ENCODE peak calls at places on chromosomes 5 and 9, in four cellular contexts. E is mucosa of descending colon; M is HCT116; Y is CD8-positive, alpha-beta memory T cell. O is an unnamed sample.

GRCh38 chr5:150579462-150580400 is 60.7 kb upstream of the SYNPO start:
- DNase-seq in E (peak; percentile 42), M (no peak), Y (no peak), O (no peak)

GRCh38 chr9:104009853-104010252 is 84.3 kb upstream of the SMC2 start:
- DNase-seq in E (no peak), M (no peak), Y (no peak), O (no peak)

GRCh38 chr5:38500861-38501260 is 55.6 kb downstream of the LIFR start:
- DNase-seq in E (no peak), M (no peak), Y (no peak), O (no peak)

GRCh38 chr9:124805186-124805585 is 28.3 kb downstream of the OLFML2A start:
- DNase-seq in E (no peak), M (no peak), Y (no peak), O (no peak)

GRCh38 chr9:23552876-23553275 is 273.2 kb downstream of the ELAVL2 start:
- DNase-seq in E (no peak), M (no peak), Y (no peak), O (no peak)

GRCh38 chr5:139817362-139817761 is 21.8 kb downstream of the PSD2 start:
- DNase-seq in E (no peak), M (no peak), Y (no peak), O (no peak)

GRCh38 chr5:61823796-61824195 is 482.2 kb upstream of the KIF2A start:
- DNase-seq in E (no peak), M (no peak), Y (no peak), O (no peak)

GRCh38 chr5:140372971-140373487 is 13.0 kb downstream of the SLC4A9 start:
- DNase-seq in E (peak; percentile 80), M (peak; percentile 71), Y (peak; percentile 13), O (peak; percentile 89)

GRCh38 chr5:5978501-5979361 is 399.6 kb downstream of the MED10 start:
- DNase-seq in E (no peak), M (no peak), Y (no peak), O (no peak)

GRCh38 chr9:105132576-105132975 is 111.9 kb upstream of the SLC44A1 start:
- DNase-seq in E (no peak), M (peak; percentile 33), Y (no peak), O (peak; percentile 84)

GRCh38 chr5:170338272-170338671 is 40.7 kb upstream of the LCP2 start:
- DNase-seq in E (no peak), M (no peak), Y (no peak), O (no peak)

GRCh38 chr5:102971693-102972293 is 148.1 kb downstream of the GIN1 start:
- DNase-seq in E (no peak), M (peak; percentile 26), Y (peak; percentile 7), O (peak; percentile 58)

GRCh38 chr9:26746357-26747072 is 146.1 kb downstream of the CAAP1 start:
- DNase-seq in E (peak; percentile 5), M (peak; percentile 41), Y (no peak), O (no peak)

GRCh38 chr5:106797996-106798395 is 872.7 kb downstream of the EFNA5 start:
- DNase-seq in E (no peak), M (no peak), Y (no peak), O (no peak)

GRCh38 chr9:76709020-76709419 is 55.2 kb upstream of the PCA3 start:
- DNase-seq in E (no peak), M (no peak), Y (no peak), O (no peak)

GRCh38 chr9:124320062-124320973 is 62.6 kb downstream of the NEK6 start:
- DNase-seq in E (peak; percentile 86), M (peak; percentile 28), Y (peak; percentile 19), O (peak; percentile 55)

GRCh38 chr5:67732471-67732870 is 483.1 kb upstream of the PIK3R1 start:
- DNase-seq in E (no peak), M (no peak), Y (no peak), O (no peak)

GRCh38 chr9:105007143-105007542 is 79.2 kb upstream of the ABCA1 start:
- DNase-seq in E (peak; percentile 21), M (no peak), Y (no peak), O (peak; percentile 64)

GRCh38 chr9:98964201-98964600 is 20.5 kb downstream of the COL15A1 start:
- DNase-seq in E (no peak), M (no peak), Y (no peak), O (no peak)

GRCh38 chr9:27425827-27426716 is 98.0 kb upstream of the IFNK start:
- DNase-seq in E (no peak), M (no peak), Y (no peak), O (no peak)

GRCh38 chr5:110900829-110901228 is 162.0 kb downstream of the SLC25A46 start:
- DNase-seq in E (no peak), M (no peak), Y (no peak), O (peak; percentile 76)

GRCh38 chr5:17204133-17204489 is 13.3 kb upstream of the BASP1 start:
- DNase-seq in E (no peak), M (no peak), Y (no peak), O (no peak)

GRCh38 chr9:114388764-114389375 is 1.1 kb upstream of the AKNA start:
- DNase-seq in E (no peak), M (no peak), Y (no peak), O (no peak)

GRCh38 chr5:88190106-88190834 is 78.4 kb downstream of the TMEM161B start:
- DNase-seq in E (no peak), M (no peak), Y (no peak), O (no peak)

GRCh38 chr9:105418588-105419108 is 29.2 kb upstream of the FSD1L start:
- DNase-seq in E (no peak), M (no peak), Y (no peak), O (no peak)

GRCh38 chr9:2157277-2158105 is 142.3 kb downstream of the SMARCA2 start:
- DNase-seq in E (peak; percentile 30), M (no peak), Y (no peak), O (peak; percentile 36)

GRCh38 chr5:3342271-3343100 is 253.1 kb upstream of the IRX1 start:
- DNase-seq in E (no peak), M (no peak), Y (no peak), O (no peak)

GRCh38 chr5:140240987-140241706 is 61.8 kb downstream of the PFDN1 start:
- DNase-seq in E (peak; percentile 91), M (peak; percentile 69), Y (no peak), O (peak; percentile 89)

GRCh38 chr9:3931058-3931457 is 368.8 kb downstream of the GLIS3 start:
- DNase-seq in E (no peak), M (no peak), Y (no peak), O (no peak)

GRCh38 chr5:135533794-135534193 is 2.0 kb downstream of the NEUROG1 start:
- DNase-seq in E (no peak), M (no peak), Y (no peak), O (no peak)

GRCh38 chr5:176802116-176802784 is 8.1 kb upstream of the UNC5A start:
- DNase-seq in E (no peak), M (no peak), Y (no peak), O (no peak)

GRCh38 chr9:69121155-69122085 is 52.7 kb upstream of the TJP2 start:
- DNase-seq in E (peak; percentile 86), M (no peak), Y (peak; percentile 19), O (peak; percentile 44)

GRCh38 chr5:12330381-12330780 is 426.1 kb upstream of the CTNND2 start:
- DNase-seq in E (no peak), M (no peak), Y (no peak), O (no peak)

GRCh38 chr9:20513126-20513913 is 109.0 kb downstream of the MLLT3 start:
- DNase-seq in E (no peak), M (no peak), Y (no peak), O (no peak)

GRCh38 chr5:68834486-68834885 is 259.3 kb upstream of the SLC30A5 start:
- DNase-seq in E (no peak), M (no peak), Y (no peak), O (no peak)

GRCh38 chr5:1002836-1003235 is 5.8 kb upstream of the NKD2 start:
- DNase-seq in E (peak; percentile 0), M (no peak), Y (no peak), O (no peak)

GRCh38 chr9:98962861-98963260 is 19.2 kb downstream of the COL15A1 start:
- DNase-seq in E (no peak), M (no peak), Y (no peak), O (no peak)

GRCh38 chr9:101027733-101028345 is 688 bp upstream of the PLPPR1 start:
- DNase-seq in E (no peak), M (no peak), Y (no peak), O (no peak)

GRCh38 chr9:110261631-110262030 is 5.3 kb upstream of the TXN start:
- DNase-seq in E (no peak), M (no peak), Y (no peak), O (no peak)

GRCh38 chr9:122333169-122333808 is 37.5 kb upstream of the PTGS1 start:
- DNase-seq in E (no peak), M (no peak), Y (no peak), O (no peak)

GRCh38 chr9:125890793-125891192 is 143.6 kb downstream of the PBX3 start:
- DNase-seq in E (no peak), M (no peak), Y (no peak), O (no peak)
- H3K4me3 ChIP-seq in E (no peak overlapping the region), M (no peak overlapping the region), Y (no peak overlapping the region), O (no peak overlapping the region)

DNA sequence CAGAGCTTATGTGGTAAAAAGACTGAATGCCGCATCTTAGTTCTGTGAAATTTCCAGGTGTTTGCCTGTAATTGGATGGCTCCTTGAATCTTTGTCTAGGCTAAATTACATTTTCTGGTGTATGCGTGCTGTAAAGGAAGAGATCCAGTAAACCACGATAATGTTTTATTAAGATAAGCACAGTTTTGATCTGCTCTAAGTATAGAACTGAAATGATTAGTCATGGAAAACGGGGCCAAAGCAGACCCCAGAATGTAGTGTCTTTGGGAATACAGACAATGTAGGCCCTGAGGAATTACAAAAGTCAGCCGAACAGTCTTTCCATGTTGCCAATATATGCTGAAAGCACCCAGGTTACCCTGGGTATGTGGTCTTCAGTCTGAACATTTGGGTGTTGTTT is 257.3 kb downstream of the FANCC start:
- DNase-seq in E (no peak), M (no peak), Y (no peak), O (no peak)
- H3K4me1 ChIP-seq in E (no peaks in the 10 kb centered on the region), M (no peaks in the 10 kb centered on the region), Y (no peaks in the 10 kb centered on the region), O (peaks cover 50% of the 10 kb centered on the region)

DNA sequence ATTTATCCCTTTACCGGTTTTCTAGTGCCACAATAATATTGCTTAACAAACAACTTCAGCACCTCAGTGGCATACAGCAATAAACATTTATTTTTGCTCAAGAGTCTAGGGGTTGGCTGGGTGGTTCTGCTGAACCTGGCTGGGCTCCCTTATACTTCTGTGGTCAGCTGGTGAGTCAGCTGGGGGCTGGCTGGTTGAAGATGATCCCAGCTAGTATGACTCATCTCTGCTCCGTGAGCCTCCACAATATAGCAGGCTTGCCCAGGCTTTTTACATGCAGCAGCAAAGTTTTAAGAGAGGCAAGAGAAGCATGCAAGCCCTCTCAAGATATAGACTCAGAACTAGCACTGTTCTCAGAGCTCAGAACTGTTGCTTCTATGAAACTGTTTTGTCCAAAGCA is 523.5 kb upstream of the CLINT1 start:
- DNase-seq in E (peak; percentile 54), M (peak; percentile 29), Y (no peak), O (peak; percentile 98)
- H3K4me3 ChIP-seq in E (no peak overlapping the region), M (no peak overlapping the region), Y (no peak overlapping the region), O (no peak overlapping the region)

DNA sequence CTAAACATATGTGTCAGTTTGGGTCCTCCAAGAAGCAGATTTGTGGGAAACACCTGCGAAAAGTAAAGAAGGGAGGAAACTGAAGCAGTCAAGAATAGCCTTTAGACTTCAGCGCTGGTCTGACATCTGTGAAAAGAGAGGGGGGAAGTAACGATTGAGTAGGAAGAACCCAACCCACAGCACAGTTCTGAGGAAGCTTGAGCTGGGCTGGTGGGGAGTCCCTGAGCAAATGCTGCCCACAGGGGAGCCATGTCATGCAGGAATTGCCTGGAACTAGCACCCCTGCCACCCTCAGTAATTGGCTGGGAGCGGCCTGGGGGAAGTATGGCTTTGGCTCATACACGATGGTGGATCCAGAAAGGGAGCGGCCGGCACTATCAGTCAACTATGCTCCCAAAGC is 20.6 kb downstream of the FAM240B start:
- DNase-seq in E (no peak), M (no peak), Y (no peak), O (no peak)
- H3K4me1 ChIP-seq in E (no peaks in the 10 kb centered on the region), M (no peaks in the 10 kb centered on the region), Y (no peaks in the 10 kb centered on the region), O (peaks cover 11% of the 10 kb centered on the region)

GRCh38 chr9:136292591-136293448 is 11.1 kb downstream of the CCDC187 start:
- DNase-seq in E (no peak), M (no peak), Y (no peak), O (no peak)
- H3K4me3 ChIP-seq in E (no peak overlapping the region), M (no peak overlapping the region), Y (no peak overlapping the region), O (no peak overlapping the region)